ENCODE peak calls at places on chromosome 10, in six cellular contexts. One of them, this sample, is unnamed.

GRCh38 chr10:50251309-50251850 is at the start of gene ASAH2:
- DNase-seq in stimulated activated CD8-positive, alpha-beta memory T cell treated with anti-CD3 and anti-CD28 coated beads, Interleukin-7, amount 100 ng/mL, for 1 hour: no peak
- DNase-seq in neuronal stem cell: no peak
- DNase-seq in G401: no peak
- DNase-seq in NAMALWA: no peak
- DNase-seq in DMS79: no peak
- DNase-seq in this sample: no peak

GRCh38 chr10:46272863-46273415 is 13.9 kb upstream of the ANTXRL start:
- DNase-seq in DMS79: no peak
- DNase-seq in stimulated activated CD8-positive, alpha-beta memory T cell treated with anti-CD3 and anti-CD28 coated beads, Interleukin-7, amount 100 ng/mL, for 1 hour: no peak
- DNase-seq in G401: no peak
- DNase-seq in NAMALWA: no peak
- DNase-seq in neuronal stem cell: no peak
- DNase-seq in this sample: no peak

GRCh38 chr10:70584366-70584765 is 18.2 kb downstream of the PRF1 start:
- DNase-seq in G401: no peak
- DNase-seq in stimulated activated CD8-positive, alpha-beta memory T cell treated with anti-CD3 and anti-CD28 coated beads, Interleukin-7, amount 100 ng/mL, for 1 hour: no peak
- DNase-seq in NAMALWA: no peak
- DNase-seq in neuronal stem cell: no peak
- DNase-seq in DMS79: peak; percentile 57
- DNase-seq in this sample: peak; percentile 17

GRCh38 chr10:103752680-103753248 is 102.6 kb downstream of the SH3PXD2A start:
- DNase-seq in stimulated activated CD8-positive, alpha-beta memory T cell treated with anti-CD3 and anti-CD28 coated beads, Interleukin-7, amount 100 ng/mL, for 1 hour: no peak
- DNase-seq in G401: no peak
- DNase-seq in DMS79: no peak
- DNase-seq in neuronal stem cell: no peak
- DNase-seq in NAMALWA: peak; percentile 57
- DNase-seq in this sample: no peak

GRCh38 chr10:102814873-102815661 is 22.1 kb downstream of the CYP17A1 start:
- DNase-seq in NAMALWA: no peak
- DNase-seq in G401: peak; percentile 62
- DNase-seq in neuronal stem cell: no peak
- DNase-seq in stimulated activated CD8-positive, alpha-beta memory T cell treated with anti-CD3 and anti-CD28 coated beads, Interleukin-7, amount 100 ng/mL, for 1 hour: no peak
- DNase-seq in DMS79: no peak
- DNase-seq in this sample: no peak

GRCh38 chr10:47167591-47167990 is 132.4 kb upstream of the GDF10 start:
- DNase-seq in stimulated activated CD8-positive, alpha-beta memory T cell treated with anti-CD3 and anti-CD28 coated beads, Interleukin-7, amount 100 ng/mL, for 1 hour: no peak
- DNase-seq in DMS79: no peak
- DNase-seq in G401: no peak
- DNase-seq in neuronal stem cell: no peak
- DNase-seq in NAMALWA: no peak
- DNase-seq in this sample: no peak

GRCh38 chr10:46544989-46545791 is 11.3 kb downstream of the GPRIN2 start:
- DNase-seq in NAMALWA: peak; percentile 68
- DNase-seq in neuronal stem cell: no peak
- DNase-seq in G401: no peak
- DNase-seq in stimulated activated CD8-positive, alpha-beta memory T cell treated with anti-CD3 and anti-CD28 coated beads, Interleukin-7, amount 100 ng/mL, for 1 hour: no peak
- DNase-seq in DMS79: no peak
- DNase-seq in this sample: no peak

GRCh38 chr10:71236822-71237682 is 24.7 kb downstream of the UNC5B start:
- DNase-seq in DMS79: no peak
- DNase-seq in stimulated activated CD8-positive, alpha-beta memory T cell treated with anti-CD3 and anti-CD28 coated beads, Interleukin-7, amount 100 ng/mL, for 1 hour: no peak
- DNase-seq in G401: no peak
- DNase-seq in NAMALWA: no peak
- DNase-seq in neuronal stem cell: no peak
- DNase-seq in this sample: no peak

GRCh38 chr10:126598009-126598408 is 72.5 kb downstream of the C10orf90 start:
- DNase-seq in DMS79: no peak
- DNase-seq in G401: peak; percentile 2
- DNase-seq in neuronal stem cell: peak; percentile 20
- DNase-seq in NAMALWA: peak; percentile 51
- DNase-seq in stimulated activated CD8-positive, alpha-beta memory T cell treated with anti-CD3 and anti-CD28 coated beads, Interleukin-7, amount 100 ng/mL, for 1 hour: no peak
- DNase-seq in this sample: no peak

GRCh38 chr10:47311193-47311899 is 10.9 kb upstream of the GDF2 start:
- DNase-seq in NAMALWA: no peak
- DNase-seq in G401: peak; percentile 7
- DNase-seq in stimulated activated CD8-positive, alpha-beta memory T cell treated with anti-CD3 and anti-CD28 coated beads, Interleukin-7, amount 100 ng/mL, for 1 hour: no peak
- DNase-seq in DMS79: peak; percentile 57
- DNase-seq in neuronal stem cell: no peak
- DNase-seq in this sample: no peak

GRCh38 chr10:60175418-60175817 is 214.3 kb downstream of the ANK3 start:
- DNase-seq in stimulated activated CD8-positive, alpha-beta memory T cell treated with anti-CD3 and anti-CD28 coated beads, Interleukin-7, amount 100 ng/mL, for 1 hour: no peak
- DNase-seq in G401: no peak
- DNase-seq in DMS79: no peak
- DNase-seq in neuronal stem cell: no peak
- DNase-seq in NAMALWA: no peak
- DNase-seq in this sample: no peak

GRCh38 chr10:17007836-17008235 is 121.8 kb downstream of the CUBN start:
- DNase-seq in G401: no peak
- DNase-seq in NAMALWA: no peak
- DNase-seq in neuronal stem cell: no peak
- DNase-seq in stimulated activated CD8-positive, alpha-beta memory T cell treated with anti-CD3 and anti-CD28 coated beads, Interleukin-7, amount 100 ng/mL, for 1 hour: no peak
- DNase-seq in DMS79: no peak
- DNase-seq in this sample: no peak

GRCh38 chr10:104795411-104795810 is 154.3 kb downstream of the SORCS3 start:
- DNase-seq in G401: no peak
- DNase-seq in stimulated activated CD8-positive, alpha-beta memory T cell treated with anti-CD3 and anti-CD28 coated beads, Interleukin-7, amount 100 ng/mL, for 1 hour: no peak
- DNase-seq in DMS79: no peak
- DNase-seq in neuronal stem cell: no peak
- DNase-seq in NAMALWA: no peak
- DNase-seq in this sample: no peak

GRCh38 chr10:112650588-112651030 is 203.6 kb downstream of the VTI1A start:
- DNase-seq in DMS79: no peak
- DNase-seq in stimulated activated CD8-positive, alpha-beta memory T cell treated with anti-CD3 and anti-CD28 coated beads, Interleukin-7, amount 100 ng/mL, for 1 hour: no peak
- DNase-seq in neuronal stem cell: no peak
- DNase-seq in G401: no peak
- DNase-seq in NAMALWA: no peak
- DNase-seq in this sample: no peak

GRCh38 chr10:69640196-69640980 is 10.3 kb downstream of the FAM241B start:
- DNase-seq in stimulated activated CD8-positive, alpha-beta memory T cell treated with anti-CD3 and anti-CD28 coated beads, Interleukin-7, amount 100 ng/mL, for 1 hour: no peak
- DNase-seq in DMS79: no peak
- DNase-seq in G401: peak; percentile 77
- DNase-seq in NAMALWA: no peak
- DNase-seq in neuronal stem cell: no peak
- DNase-seq in this sample: no peak

GRCh38 chr10:21517134-21517982 is 8.1 kb downstream of the SKIDA1 start:
- DNase-seq in G401: peak; percentile 73
- DNase-seq in DMS79: no peak
- DNase-seq in neuronal stem cell: no peak
- DNase-seq in stimulated activated CD8-positive, alpha-beta memory T cell treated with anti-CD3 and anti-CD28 coated beads, Interleukin-7, amount 100 ng/mL, for 1 hour: no peak
- DNase-seq in NAMALWA: peak; percentile 66
- DNase-seq in this sample: peak; percentile 49

GRCh38 chr10:133189726-133190125 is 29.7 kb downstream of the KNDC1 start:
- DNase-seq in G401: no peak
- DNase-seq in stimulated activated CD8-positive, alpha-beta memory T cell treated with anti-CD3 and anti-CD28 coated beads, Interleukin-7, amount 100 ng/mL, for 1 hour: no peak
- DNase-seq in NAMALWA: no peak
- DNase-seq in neuronal stem cell: no peak
- DNase-seq in DMS79: no peak
- DNase-seq in this sample: no peak

GRCh38 chr10:120571256-120571655 is 114.2 kb downstream of the PLPP4 start:
- DNase-seq in G401: no peak
- DNase-seq in neuronal stem cell: no peak
- DNase-seq in NAMALWA: no peak
- DNase-seq in DMS79: no peak
- DNase-seq in stimulated activated CD8-positive, alpha-beta memory T cell treated with anti-CD3 and anti-CD28 coated beads, Interleukin-7, amount 100 ng/mL, for 1 hour: no peak
- DNase-seq in this sample: no peak

GRCh38 chr10:24428410-24428782 is 219.5 kb downstream of the KIAA1217 start:
- DNase-seq in NAMALWA: no peak
- DNase-seq in G401: no peak
- DNase-seq in stimulated activated CD8-positive, alpha-beta memory T cell treated with anti-CD3 and anti-CD28 coated beads, Interleukin-7, amount 100 ng/mL, for 1 hour: no peak
- DNase-seq in DMS79: no peak
- DNase-seq in neuronal stem cell: no peak
- DNase-seq in this sample: no peak

GRCh38 chr10:1595242-1595600 is 142.1 kb downstream of the ADARB2 start:
- DNase-seq in NAMALWA: no peak
- DNase-seq in neuronal stem cell: no peak
- DNase-seq in stimulated activated CD8-positive, alpha-beta memory T cell treated with anti-CD3 and anti-CD28 coated beads, Interleukin-7, amount 100 ng/mL, for 1 hour: no peak
- DNase-seq in DMS79: no peak
- DNase-seq in G401: no peak
- DNase-seq in this sample: no peak

This sample was measured in NCI-H187.